ENCODE peak calls at places on chromosomes 2 and 18, in eight cellular contexts. One of them, this sample, is unnamed.

GRCh38 chr2:202780514-202781021 is 91.0 kb downstream of the ICA1L start:
- DNase-seq in activated naive CD4-positive, alpha-beta T cell: no peak
- DNase-seq in amniotic stem cell: no peak
- DNase-seq in transverse colon: no peak
- DNase-seq in NAMALWA: no peak
- DNase-seq in type B pancreatic cell: no peak
- DNase-seq in T-helper 1 cell: no peak
- DNase-seq in HCT116: peak
- DNase-seq in this sample: no peak

GRCh38 chr18:62404881-62405280 is 79.8 kb downstream of the TNFRSF11A start:
- DNase-seq in T-helper 1 cell: no peak
- DNase-seq in type B pancreatic cell: no peak
- DNase-seq in transverse colon: no peak
- DNase-seq in activated naive CD4-positive, alpha-beta T cell: no peak
- DNase-seq in amniotic stem cell: no peak
- DNase-seq in NAMALWA: no peak
- DNase-seq in HCT116: no peak
- DNase-seq in this sample: no peak

GRCh38 chr2:156896294-156896693 is 361.2 kb upstream of the GALNT5 start:
- DNase-seq in HCT116: no peak
- DNase-seq in activated naive CD4-positive, alpha-beta T cell: no peak
- DNase-seq in type B pancreatic cell: no peak
- DNase-seq in T-helper 1 cell: no peak
- DNase-seq in amniotic stem cell: no peak
- DNase-seq in transverse colon: no peak
- DNase-seq in NAMALWA: no peak
- DNase-seq in this sample: no peak

GRCh38 chr2:156476516-156477206 is 40.5 kb downstream of the GPD2 start:
- DNase-seq in activated naive CD4-positive, alpha-beta T cell: no peak
- DNase-seq in transverse colon: no peak
- DNase-seq in T-helper 1 cell: no peak
- DNase-seq in NAMALWA: no peak
- DNase-seq in HCT116: no peak
- DNase-seq in amniotic stem cell: no peak
- DNase-seq in type B pancreatic cell: no peak
- DNase-seq in this sample: no peak

GRCh38 chr2:12982149-12982584 is 265.4 kb downstream of the TRIB2 start:
- DNase-seq in HCT116: no peak
- DNase-seq in T-helper 1 cell: no peak
- DNase-seq in activated naive CD4-positive, alpha-beta T cell: no peak
- DNase-seq in NAMALWA: no peak
- DNase-seq in transverse colon: no peak
- DNase-seq in type B pancreatic cell: no peak
- DNase-seq in amniotic stem cell: no peak
- DNase-seq in this sample: no peak

GRCh38 chr2:127045792-127046501 is 61.0 kb downstream of the BIN1 start:
- DNase-seq in activated naive CD4-positive, alpha-beta T cell: no peak
- DNase-seq in type B pancreatic cell: no peak
- DNase-seq in NAMALWA: no peak
- DNase-seq in T-helper 1 cell: no peak
- DNase-seq in transverse colon: no peak
- DNase-seq in HCT116: no peak
- DNase-seq in amniotic stem cell: no peak
- DNase-seq in this sample: peak

GRCh38 chr2:170822292-170822884 is 5.7 kb downstream of the GAD1 start:
- DNase-seq in T-helper 1 cell: no peak
- DNase-seq in type B pancreatic cell: no peak
- DNase-seq in HCT116: no peak
- DNase-seq in transverse colon: no peak
- DNase-seq in amniotic stem cell: no peak
- DNase-seq in activated naive CD4-positive, alpha-beta T cell: no peak
- DNase-seq in NAMALWA: no peak
- DNase-seq in this sample: no peak

GRCh38 chr2:57979158-57979557 is 67.4 kb upstream of the VRK2 start:
- DNase-seq in amniotic stem cell: no peak
- DNase-seq in transverse colon: no peak
- DNase-seq in activated naive CD4-positive, alpha-beta T cell: no peak
- DNase-seq in T-helper 1 cell: no peak
- DNase-seq in NAMALWA: no peak
- DNase-seq in type B pancreatic cell: no peak
- DNase-seq in HCT116: no peak
- DNase-seq in this sample: no peak

GRCh38 chr2:104385743-104386142 is 468.2 kb upstream of the POU3F3 start:
- DNase-seq in type B pancreatic cell: no peak
- DNase-seq in T-helper 1 cell: no peak
- DNase-seq in HCT116: no peak
- DNase-seq in transverse colon: no peak
- DNase-seq in NAMALWA: no peak
- DNase-seq in amniotic stem cell: no peak
- DNase-seq in activated naive CD4-positive, alpha-beta T cell: no peak
- DNase-seq in this sample: no peak

GRCh38 chr2:8306530-8307351 is 375.1 kb upstream of the ID2 start:
- DNase-seq in HCT116: no peak
- DNase-seq in T-helper 1 cell: no peak
- DNase-seq in activated naive CD4-positive, alpha-beta T cell: no peak
- DNase-seq in NAMALWA: no peak
- DNase-seq in amniotic stem cell: no peak
- DNase-seq in type B pancreatic cell: no peak
- DNase-seq in transverse colon: no peak
- DNase-seq in this sample: no peak

GRCh38 chr18:48408727-48409590 is at the start of gene ZBTB7C:
- DNase-seq in transverse colon: peak
- DNase-seq in type B pancreatic cell: no peak
- DNase-seq in NAMALWA: no peak
- DNase-seq in activated naive CD4-positive, alpha-beta T cell: no peak
- DNase-seq in HCT116: no peak
- DNase-seq in amniotic stem cell: no peak
- DNase-seq in T-helper 1 cell: no peak
- DNase-seq in this sample: peak

GRCh38 chr2:88753833-88754584 is 62.5 kb downstream of the RPIA start:
- DNase-seq in transverse colon: no peak
- DNase-seq in NAMALWA: peak
- DNase-seq in activated naive CD4-positive, alpha-beta T cell: no peak
- DNase-seq in amniotic stem cell: no peak
- DNase-seq in T-helper 1 cell: no peak
- DNase-seq in HCT116: no peak
- DNase-seq in type B pancreatic cell: no peak
- DNase-seq in this sample: no peak

GRCh38 chr2:189646521-189646920 is 14.7 kb upstream of the ASNSD1 start:
- DNase-seq in amniotic stem cell: no peak
- DNase-seq in transverse colon: no peak
- DNase-seq in HCT116: no peak
- DNase-seq in activated naive CD4-positive, alpha-beta T cell: no peak
- DNase-seq in T-helper 1 cell: no peak
- DNase-seq in type B pancreatic cell: no peak
- DNase-seq in NAMALWA: no peak
- DNase-seq in this sample: no peak

GRCh38 chr2:238135601-238136150 is 2.8 kb upstream of the KLHL30 start:
- DNase-seq in HCT116: no peak
- DNase-seq in amniotic stem cell: no peak
- DNase-seq in T-helper 1 cell: no peak
- DNase-seq in type B pancreatic cell: no peak
- DNase-seq in NAMALWA: no peak
- DNase-seq in activated naive CD4-positive, alpha-beta T cell: no peak
- DNase-seq in transverse colon: no peak
- DNase-seq in this sample: no peak

This sample was measured in activated B cell treated with CpG ODN at 0.5 μM for 24 hours.